ENCODE peak calls at places on chromosomes 5 and 9, in six cellular contexts. One of them, this sample, is unnamed.

GRCh38 chr9:121073038-121073437 is 1.7 kb upstream of the CNTRL start:
- DNase-seq in pancreas: no peak
- DNase-seq in LNCaP clone FGC: no peak
- DNase-seq in neural crest cell: no peak
- DNase-seq in heart right ventricle: peak; percentile 48
- DNase-seq in HuH-7.5: no peak
- DNase-seq in this sample: peak; percentile 35

GRCh38 chr9:107644774-107645463 is 155.3 kb upstream of the KLF4 start:
- DNase-seq in pancreas: no peak
- DNase-seq in LNCaP clone FGC: no peak
- DNase-seq in neural crest cell: no peak
- DNase-seq in heart right ventricle: peak; percentile 68
- DNase-seq in HuH-7.5: no peak
- DNase-seq in this sample: peak; percentile 66

GRCh38 chr9:134642385-134643181 is 980 bp downstream of the COL5A1 start:
- DNase-seq in pancreas: no peak
- DNase-seq in LNCaP clone FGC: no peak
- DNase-seq in neural crest cell: peak; percentile 14
- DNase-seq in heart right ventricle: peak; percentile 58
- DNase-seq in HuH-7.5: no peak
- DNase-seq in this sample: peak; percentile 33

GRCh38 chr5:32098291-32098690 is 75.8 kb downstream of the GOLPH3 start:
- DNase-seq in pancreas: no peak
- DNase-seq in LNCaP clone FGC: no peak
- DNase-seq in neural crest cell: no peak
- DNase-seq in heart right ventricle: peak; percentile 38
- DNase-seq in HuH-7.5: no peak
- DNase-seq in this sample: no peak

GRCh38 chr5:114898602-114899001 is 271.1 kb downstream of the TRIM36 start:
- DNase-seq in pancreas: no peak
- DNase-seq in LNCaP clone FGC: peak; percentile 3
- DNase-seq in neural crest cell: no peak
- DNase-seq in heart right ventricle: no peak
- DNase-seq in HuH-7.5: no peak
- DNase-seq in this sample: no peak

GRCh38 chr5:99929806-99930135 is 605.4 kb upstream of the FAM174A start:
- DNase-seq in pancreas: no peak
- DNase-seq in LNCaP clone FGC: no peak
- DNase-seq in neural crest cell: no peak
- DNase-seq in heart right ventricle: no peak
- DNase-seq in HuH-7.5: no peak
- DNase-seq in this sample: no peak

GRCh38 chr5:159510282-159510681 is 180.0 kb upstream of the IL12B start:
- DNase-seq in pancreas: no peak
- DNase-seq in LNCaP clone FGC: no peak
- DNase-seq in neural crest cell: peak; percentile 45
- DNase-seq in heart right ventricle: peak; percentile 83
- DNase-seq in HuH-7.5: no peak
- DNase-seq in this sample: no peak

GRCh38 chr5:56481147-56481997 is 248.2 kb upstream of the ANKRD55 start:
- DNase-seq in pancreas: peak; percentile 71
- DNase-seq in LNCaP clone FGC: no peak
- DNase-seq in neural crest cell: peak; percentile 35
- DNase-seq in heart right ventricle: peak; percentile 80
- DNase-seq in HuH-7.5: peak; percentile 56
- DNase-seq in this sample: peak; percentile 77

GRCh38 chr5:148172377-148172776 is 4.0 kb downstream of the SPINK14 start:
- DNase-seq in pancreas: no peak
- DNase-seq in LNCaP clone FGC: no peak
- DNase-seq in neural crest cell: no peak
- DNase-seq in heart right ventricle: no peak
- DNase-seq in HuH-7.5: no peak
- DNase-seq in this sample: no peak

GRCh38 chr9:76560481-76560891 is 101.5 kb downstream of the GCNT1 start:
- DNase-seq in pancreas: no peak
- DNase-seq in LNCaP clone FGC: no peak
- DNase-seq in neural crest cell: no peak
- DNase-seq in heart right ventricle: no peak
- DNase-seq in HuH-7.5: no peak
- DNase-seq in this sample: no peak

GRCh38 chr9:90005388-90005787 is 400.6 kb downstream of the GADD45G start:
- DNase-seq in pancreas: no peak
- DNase-seq in LNCaP clone FGC: no peak
- DNase-seq in neural crest cell: no peak
- DNase-seq in heart right ventricle: no peak
- DNase-seq in HuH-7.5: no peak
- DNase-seq in this sample: no peak

GRCh38 chr5:41978686-41979085 is 53.6 kb downstream of the FBXO4 start:
- DNase-seq in pancreas: no peak
- DNase-seq in LNCaP clone FGC: no peak
- DNase-seq in neural crest cell: no peak
- DNase-seq in heart right ventricle: no peak
- DNase-seq in HuH-7.5: no peak
- DNase-seq in this sample: no peak

GRCh38 chr5:171629221-171630005 is 156.2 kb upstream of the SMIM23 start:
- DNase-seq in pancreas: no peak
- DNase-seq in LNCaP clone FGC: no peak
- DNase-seq in neural crest cell: no peak
- DNase-seq in heart right ventricle: no peak
- DNase-seq in HuH-7.5: no peak
- DNase-seq in this sample: no peak

GRCh38 chr5:92081958-92082712 is 699.0 kb upstream of the ARRDC3 start:
- DNase-seq in pancreas: no peak
- DNase-seq in LNCaP clone FGC: no peak
- DNase-seq in neural crest cell: no peak
- DNase-seq in heart right ventricle: no peak
- DNase-seq in HuH-7.5: no peak
- DNase-seq in this sample: no peak

GRCh38 chr9:103355000-103355399 is 359.9 kb downstream of the CYLC2 start:
- DNase-seq in pancreas: no peak
- DNase-seq in LNCaP clone FGC: no peak
- DNase-seq in neural crest cell: no peak
- DNase-seq in heart right ventricle: no peak
- DNase-seq in HuH-7.5: no peak
- DNase-seq in this sample: no peak

GRCh38 chr5:146199216-146199815 is 4.1 kb upstream of the RBM27 start:
- DNase-seq in pancreas: no peak
- DNase-seq in LNCaP clone FGC: no peak
- DNase-seq in neural crest cell: no peak
- DNase-seq in heart right ventricle: no peak
- DNase-seq in HuH-7.5: no peak
- DNase-seq in this sample: no peak

GRCh38 chr5:173618927-173619519 is 2.6 kb upstream of the BOD1 start:
- DNase-seq in pancreas: no peak
- DNase-seq in LNCaP clone FGC: no peak
- DNase-seq in neural crest cell: peak; percentile 48
- DNase-seq in heart right ventricle: peak; percentile 54
- DNase-seq in HuH-7.5: peak; percentile 63
- DNase-seq in this sample: no peak

GRCh38 chr5:77390222-77390621 is 101.9 kb downstream of the WDR41 start:
- DNase-seq in pancreas: no peak
- DNase-seq in LNCaP clone FGC: no peak
- DNase-seq in neural crest cell: no peak
- DNase-seq in heart right ventricle: no peak
- DNase-seq in HuH-7.5: no peak
- DNase-seq in this sample: no peak

GRCh38 chr9:125142560-125143376 is 560 bp downstream of the SCAI start:
- DNase-seq in pancreas: no peak
- DNase-seq in LNCaP clone FGC: no peak
- DNase-seq in neural crest cell: peak; percentile 9
- DNase-seq in heart right ventricle: peak; percentile 4
- DNase-seq in HuH-7.5: peak; percentile 15
- DNase-seq in this sample: no peak

GRCh38 chr5:97412959-97413358 is 229.9 kb upstream of the RIOK2 start:
- DNase-seq in pancreas: no peak
- DNase-seq in LNCaP clone FGC: no peak
- DNase-seq in neural crest cell: no peak
- DNase-seq in heart right ventricle: no peak
- DNase-seq in HuH-7.5: no peak
- DNase-seq in this sample: no peak

GRCh38 chr5:132184588-132184987 is 43.1 kb downstream of the P4HA2 start:
- DNase-seq in pancreas: no peak
- DNase-seq in LNCaP clone FGC: no peak
- DNase-seq in neural crest cell: no peak
- DNase-seq in heart right ventricle: no peak
- DNase-seq in HuH-7.5: no peak
- DNase-seq in this sample: no peak

GRCh38 chr5:132839426-132840301 is 9.2 kb upstream of the SHROOM1 start:
- DNase-seq in pancreas: no peak
- DNase-seq in LNCaP clone FGC: peak; percentile 76
- DNase-seq in neural crest cell: no peak
- DNase-seq in heart right ventricle: no peak
- DNase-seq in HuH-7.5: no peak
- DNase-seq in this sample: no peak

GRCh38 chr5:24225051-24225450 is 419.7 kb downstream of the CDH10 start:
- DNase-seq in pancreas: no peak
- DNase-seq in LNCaP clone FGC: no peak
- DNase-seq in neural crest cell: no peak
- DNase-seq in heart right ventricle: no peak
- DNase-seq in HuH-7.5: no peak
- DNase-seq in this sample: no peak

GRCh38 chr9:124347968-124348358 is 67.3 kb downstream of the PSMB7 start:
- DNase-seq in pancreas: peak; percentile 41
- DNase-seq in LNCaP clone FGC: no peak
- DNase-seq in neural crest cell: no peak
- DNase-seq in heart right ventricle: no peak
- DNase-seq in HuH-7.5: no peak
- DNase-seq in this sample: no peak

GRCh38 chr5:91925249-91925648 is 542.1 kb upstream of the ARRDC3 start:
- DNase-seq in pancreas: no peak
- DNase-seq in LNCaP clone FGC: no peak
- DNase-seq in neural crest cell: no peak
- DNase-seq in heart right ventricle: no peak
- DNase-seq in HuH-7.5: peak; percentile 31
- DNase-seq in this sample: no peak

GRCh38 chr5:84306617-84307016 is 78.1 kb downstream of the EDIL3 start:
- DNase-seq in pancreas: no peak
- DNase-seq in LNCaP clone FGC: no peak
- DNase-seq in neural crest cell: no peak
- DNase-seq in heart right ventricle: no peak
- DNase-seq in HuH-7.5: no peak
- DNase-seq in this sample: no peak

This sample was measured in adrenal gland.